ENCODE peak calls at places on chromosome 13, in eight cellular contexts. Q is ELR, A is GM04503, K is stomach, G is stromal cell of bone marrow, O is renal cortical epithelial cell, C is iris pigment epithelial cell, U is cardiac fibroblast. R is an unnamed sample.

GRCh38 chr13:109385161-109385560 is 401.2 kb downstream of the IRS2 start:
- DNase-seq in C (peak), A (no peak), K (no peak), Q (peak), G (no peak), U (peak), O (no peak), R (no peak)

GRCh38 chr13:39498471-39499114 is 104.4 kb downstream of the LHFPL6 start:
- DNase-seq in G (no peak), C (no peak), O (no peak), K (no peak), A (no peak), Q (no peak), U (no peak), R (no peak)

GRCh38 chr13:75458696-75459422 is 23.1 kb downstream of the TBC1D4 start:
- DNase-seq in G (no peak), C (peak), A (no peak), U (no peak), K (peak), O (peak), Q (no peak), R (no peak)

GRCh38 chr13:99282264-99283231 is 24.4 kb upstream of the GPR18 start:
- DNase-seq in O (no peak), Q (no peak), U (peak), K (no peak), C (no peak), G (peak), A (no peak), R (no peak)

GRCh38 chr13:109743706-109744453 is 42.5 kb downstream of the IRS2 start:
- DNase-seq in A (no peak), G (no peak), K (no peak), O (peak), Q (peak), C (peak), U (peak), R (peak)

GRCh38 chr13:93996471-93996870 is 483.0 kb downstream of the DCT start:
- DNase-seq in Q (no peak), K (no peak), C (no peak), G (no peak), A (no peak), U (no peak), O (no peak), R (no peak)

GRCh38 chr13:53104120-53104519 is 75.5 kb downstream of the OLFM4 start:
- DNase-seq in C (no peak), G (peak), U (no peak), Q (no peak), O (no peak), A (no peak), K (no peak), R (no peak)

GRCh38 chr13:49690133-49690989 is 925 bp downstream of the EBPL start:
- DNase-seq in U (peak), K (peak), C (peak), G (no peak), Q (peak), A (peak), O (peak), R (no peak)

GRCh38 chr13:43663474-43664090 is 123.2 kb downstream of the ENOX1 start:
- DNase-seq in Q (peak), O (no peak), A (peak), C (peak), G (peak), U (peak), K (no peak), R (no peak)

GRCh38 chr13:77353980-77354379 is 27.1 kb upstream of the MYCBP2 start:
- DNase-seq in C (no peak), G (no peak), U (no peak), O (no peak), K (no peak), Q (no peak), A (no peak), R (no peak)

GRCh38 chr13:30125422-30126073 is 181.8 kb downstream of the KATNAL1 start:
- DNase-seq in G (peak), K (peak), Q (peak), O (peak), A (peak), C (peak), U (peak), R (no peak)

GRCh38 chr13:41188584-41188983 is 5.8 kb downstream of the KBTBD7 start:
- DNase-seq in A (no peak), C (peak), O (no peak), Q (peak), G (no peak), U (peak), K (no peak), R (no peak)

GRCh38 chr13:24725379-24725778 is 38.6 kb upstream of the RNF17 start:
- DNase-seq in U (no peak), C (no peak), Q (no peak), A (no peak), K (no peak), G (no peak), O (no peak), R (no peak)